ENCODE peak calls at places on chromosomes 5 and 9, in six cellular contexts. Q is A549, P is NB4, H is K562, G is GM12878, K is endothelial cell of umbilical vein. W is an unnamed sample.

GRCh38 chr9:33942471-33943083 is 106.1 kb downstream of the UBAP2 start:
- DNase-seq in Q (peak), P (no peak), H (no peak), G (no peak), K (peak), W (peak)

GRCh38 chr9:121819511-121820231 is 168.2 kb downstream of the DAB2IP start:
- DNase-seq in Q (no peak), P (peak), H (no peak), G (no peak), K (peak), W (no peak)

GRCh38 chr9:72440383-72440782 is 75.4 kb upstream of the ZFAND5 start:
- DNase-seq in Q (no peak), P (no peak), H (no peak), G (no peak), K (no peak), W (no peak)

GRCh38 chr5:110045153-110045552 is 355.4 kb downstream of the MAN2A1 start:
- DNase-seq in Q (no peak), P (peak), H (no peak), G (no peak), K (no peak), W (no peak)

GRCh38 chr9:122370869-122371467 is at the start of gene PTGS1:
- DNase-seq in Q (no peak), P (peak), H (peak), G (no peak), K (peak), W (no peak)

GRCh38 chr5:119465640-119466039 is 13.3 kb downstream of the HSD17B4 start:
- DNase-seq in Q (no peak), P (no peak), H (no peak), G (no peak), K (no peak), W (no peak)

GRCh38 chr5:16492398-16493175 is 27.0 kb upstream of the ZNF622 start:
- DNase-seq in Q (peak), P (no peak), H (no peak), G (no peak), K (no peak), W (no peak)

GRCh38 chr9:91151014-91151740 is 210.5 kb downstream of the AUH start:
- DNase-seq in Q (no peak), P (peak), H (no peak), G (peak), K (no peak), W (no peak)

GRCh38 chr5:34804913-34805312 is 34.1 kb upstream of the TTC23L start:
- DNase-seq in Q (no peak), P (no peak), H (no peak), G (no peak), K (no peak), W (no peak)

DNA sequence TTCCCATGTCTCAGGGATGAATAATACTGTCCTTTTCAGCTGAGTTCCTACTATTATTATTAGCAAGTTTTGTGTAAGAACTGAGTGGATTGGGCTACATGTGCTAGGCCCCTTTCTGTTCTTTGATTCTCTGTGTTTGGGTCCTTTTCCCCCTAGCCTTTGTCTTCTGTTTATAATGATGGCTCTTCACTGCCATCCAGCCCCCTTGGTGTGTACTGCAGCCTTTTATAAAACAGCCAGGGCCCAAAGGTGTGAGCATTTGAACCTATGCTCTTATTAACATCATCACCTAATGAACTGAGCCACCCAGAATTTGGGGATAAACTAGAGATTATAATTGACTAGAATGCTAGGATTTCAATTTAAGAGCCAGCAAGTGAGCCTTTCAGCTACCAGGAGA is 52.6 kb downstream of the PLAC8L1 start:
- DNase-seq in Q (no peak), P (peak), H (peak), G (no peak), K (no peak), W (peak)
- TF ChIP-seq CTCF in Q (peak), P (peak), H (peak), G (peak), K (peak), W (peak)

GRCh38 chr9:75064307-75065025 is 23.5 kb downstream of the NMRK1 start:
- DNase-seq in Q (no peak), P (no peak), H (no peak), G (no peak), K (no peak), W (no peak)
- TF ChIP-seq MYC in Q (no peak), P (no peak), H (no peak), G (no peak), K (no peak), W (no peak)

GRCh38 chr5:157747173-157747758 is 3.8 kb downstream of the LSM11 start:
- DNase-seq in Q (no peak), P (no peak), H (no peak), G (no peak), K (no peak), W (no peak)

GRCh38 chr5:157750320-157750719 is 6.8 kb downstream of the LSM11 start:
- DNase-seq in Q (no peak), P (no peak), H (no peak), G (no peak), K (peak), W (no peak)

GRCh38 chr5:157747766-157748700 is 4.5 kb downstream of the LSM11 start:
- DNase-seq in Q (no peak), P (no peak), H (no peak), G (no peak), K (no peak), W (no peak)

GRCh38 chr5:157749462-157749799 is 5.9 kb downstream of the LSM11 start:
- DNase-seq in Q (no peak), P (no peak), H (no peak), G (no peak), K (no peak), W (no peak)

DNA sequence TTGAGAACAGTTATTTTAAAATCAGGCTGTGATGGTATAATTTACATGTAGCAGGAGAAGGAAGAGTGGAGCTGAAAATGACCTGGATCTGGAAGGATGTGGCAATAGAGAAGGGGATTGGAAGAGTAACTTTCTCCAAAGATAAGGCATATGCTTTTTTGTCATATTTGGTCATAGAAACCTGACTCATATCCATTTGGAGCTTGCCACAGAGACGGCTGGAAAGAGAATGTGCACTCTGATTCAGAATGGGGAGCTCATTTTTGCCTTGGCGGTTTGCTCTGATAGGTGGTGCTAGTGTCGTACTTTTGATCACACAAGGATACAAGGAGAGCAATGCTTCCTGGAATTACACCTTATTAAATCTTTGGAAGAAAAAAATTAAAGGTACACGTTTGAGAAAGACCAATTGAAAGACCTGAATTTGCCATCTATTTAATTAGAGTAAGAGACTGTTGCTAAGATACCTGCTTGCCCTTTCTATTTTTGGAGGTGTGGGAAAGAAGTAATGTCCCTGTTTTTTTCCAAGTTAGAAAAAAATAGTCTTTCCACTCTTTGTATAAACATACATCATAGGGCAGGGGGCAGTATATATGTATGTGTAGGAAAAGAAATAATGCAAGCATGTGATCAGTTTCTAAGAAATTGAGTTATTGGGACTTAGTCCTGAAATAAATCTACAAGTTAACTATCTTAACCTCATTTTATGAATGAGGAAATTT is 5.4 kb downstream of the LSM11 start:
- DNase-seq in Q (no peak), P (no peak), H (peak), G (no peak), K (no peak), W (no peak)
- TF ChIP-seq CTCF in Q (no peak), P (no peak), H (no peak), G (no peak), K (no peak), W (no peak)

DNA sequence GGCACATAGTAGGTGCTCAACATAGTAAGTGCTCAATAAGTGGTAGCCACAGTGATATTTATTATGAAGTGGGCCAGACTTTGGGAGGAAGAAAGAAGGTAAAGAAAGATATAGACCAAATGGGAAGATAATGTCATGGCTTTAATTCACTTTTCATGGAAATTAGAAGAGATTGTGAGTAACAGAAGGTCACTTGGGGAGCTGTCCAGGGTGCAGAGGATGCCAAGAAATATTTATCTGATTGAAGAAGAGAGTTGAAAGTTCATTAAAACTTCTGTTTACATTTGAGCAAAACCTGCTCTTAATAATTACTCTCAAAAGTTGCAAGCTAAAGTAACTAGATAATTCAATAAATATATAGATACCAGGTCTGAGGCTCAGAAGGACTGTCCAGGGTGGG is 28.3 kb upstream of the IL33 start:
- DNase-seq in Q (no peak), P (no peak), H (no peak), G (no peak), K (no peak), W (no peak)
- TF ChIP-seq MYC in Q (no peak), P (no peak), H (no peak), G (no peak), K (no peak), W (no peak)

GRCh38 chr9:27457445-27457844 is 66.6 kb upstream of the IFNK start:
- DNase-seq in Q (no peak), P (no peak), H (peak), G (no peak), K (no peak), W (no peak)

GRCh38 chr9:27462846-27463245 is 61.2 kb upstream of the IFNK start:
- DNase-seq in Q (no peak), P (no peak), H (no peak), G (no peak), K (no peak), W (no peak)

GRCh38 chr9:27462434-27462833 is 61.7 kb upstream of the IFNK start:
- DNase-seq in Q (no peak), P (no peak), H (peak), G (no peak), K (no peak), W (no peak)

GRCh38 chr9:27460225-27461023 is 63.7 kb upstream of the IFNK start:
- DNase-seq in Q (peak), P (peak), H (no peak), G (peak), K (no peak), W (no peak)
- TF ChIP-seq CTCF in Q (no peak), P (no peak), H (no peak), G (no peak), K (no peak), W (no peak)

GRCh38 chr9:93668261-93668871 is 92.0 kb downstream of the PHF2 start:
- DNase-seq in Q (no peak), P (no peak), H (peak), G (no peak), K (no peak), W (no peak)
- TF ChIP-seq MYC in Q (no peak), P (no peak), H (no peak), G (no peak), K (no peak), W (no peak)

GRCh38 chr5:141412853-141413539 is at the start of gene PCDHGA10:
- DNase-seq in Q (no peak), P (peak), H (peak), G (peak), K (peak), W (peak)
- TF ChIP-seq CTCF in Q (no peak), P (peak), H (peak), G (peak), K (peak), W (peak)